ENCODE peak calls at places on chromosomes 4 and X, in eight cellular contexts. Z, L, T, P, W, E, O and G are unnamed samples.

GRCh38 chr4:23966720-23967119 is 76.9 kb upstream of the PPARGC1A start:
- DNase-seq in Z (peak; percentile 57), L (peak; percentile 68), T (no peak), P (no peak), W (no peak), E (no peak), O (no peak), G (no peak)

GRCh38 chrX:149531599-149531998 is 9.2 kb upstream of the EOLA1 start:
- DNase-seq in Z (no peak), L (no peak), T (no peak), P (no peak), W (no peak), E (no peak), O (no peak), G (no peak)

GRCh38 chrX:68829594-68830485 is 1.0 kb downstream of the EFNB1 start:
- DNase-seq in Z (peak; percentile 54), L (peak; percentile 60), T (no peak), P (peak; percentile 18), W (no peak), E (peak; percentile 29), O (no peak), G (no peak)

GRCh38 chr4:96646146-96646545 is 806.3 kb downstream of the PDHA2 start:
- DNase-seq in Z (no peak), L (no peak), T (no peak), P (no peak), W (no peak), E (no peak), O (no peak), G (no peak)

GRCh38 chrX:101617211-101618191 is at the start of gene ARMCX6:
- DNase-seq in Z (peak; percentile 76), L (peak; percentile 87), T (peak; percentile 40), P (peak; percentile 84), W (no peak), E (peak; percentile 74), O (peak; percentile 71), G (peak; percentile 88)

GRCh38 chr4:74157116-74157742 is 689 bp upstream of the MTHFD2L start:
- DNase-seq in Z (no peak), L (no peak), T (no peak), P (peak; percentile 19), W (no peak), E (no peak), O (no peak), G (no peak)

GRCh38 chr4:54187148-54187547 is 41.9 kb upstream of the PDGFRA start:
- DNase-seq in Z (peak; percentile 11), L (no peak), T (no peak), P (no peak), W (no peak), E (no peak), O (no peak), G (no peak)

GRCh38 chr4:80387390-80388283 is 52.1 kb downstream of the CFAP299 start:
- DNase-seq in Z (no peak), L (no peak), T (no peak), P (no peak), W (no peak), E (no peak), O (no peak), G (no peak)

GRCh38 chr4:56976283-56976877 is 1.0 kb downstream of the NOA1 start:
- DNase-seq in Z (peak; percentile 24), L (no peak), T (no peak), P (peak; percentile 19), W (no peak), E (no peak), O (no peak), G (no peak)

GRCh38 chrX:21996872-21997271 is 35.3 kb upstream of the PHEX start:
- DNase-seq in Z (no peak), L (no peak), T (no peak), P (no peak), W (no peak), E (no peak), O (no peak), G (no peak)

GRCh38 chr4:22192302-22192645 is 243.7 kb upstream of the KCNIP4 start:
- DNase-seq in Z (no peak), L (no peak), T (no peak), P (no peak), W (no peak), E (no peak), O (no peak), G (no peak)

GRCh38 chr4:148540622-148541326 is 98.6 kb upstream of the NR3C2 start:
- DNase-seq in Z (no peak), L (no peak), T (no peak), P (no peak), W (no peak), E (peak; percentile 19), O (no peak), G (no peak)

GRCh38 chrX:121109986-121110385 is 62.6 kb downstream of the GLUD2 start:
- DNase-seq in Z (no peak), L (no peak), T (no peak), P (no peak), W (no peak), E (no peak), O (no peak), G (no peak)

GRCh38 chrX:121103381-121103780 is 56.0 kb downstream of the GLUD2 start:
- DNase-seq in Z (no peak), L (no peak), T (no peak), P (no peak), W (no peak), E (no peak), O (no peak), G (no peak)

GRCh38 chrX:121110536-121110935 is 63.1 kb downstream of the GLUD2 start:
- DNase-seq in Z (no peak), L (no peak), T (no peak), P (no peak), W (no peak), E (no peak), O (no peak), G (no peak)

GRCh38 chrX:121102101-121102500 is 54.7 kb downstream of the GLUD2 start:
- DNase-seq in Z (no peak), L (no peak), T (no peak), P (no peak), W (no peak), E (no peak), O (no peak), G (no peak)

GRCh38 chrX:121106484-121107235 is 59.2 kb downstream of the GLUD2 start:
- DNase-seq in Z (no peak), L (no peak), T (no peak), P (no peak), W (no peak), E (no peak), O (no peak), G (no peak)
- H3K27ac ChIP-seq in Z (no peak overlapping the region), L (no peak overlapping the region), T (no peak overlapping the region), P (no peak overlapping the region), W (no peak overlapping the region), E (no peak overlapping the region), O (no peak overlapping the region), G (no peak overlapping the region)

DNA sequence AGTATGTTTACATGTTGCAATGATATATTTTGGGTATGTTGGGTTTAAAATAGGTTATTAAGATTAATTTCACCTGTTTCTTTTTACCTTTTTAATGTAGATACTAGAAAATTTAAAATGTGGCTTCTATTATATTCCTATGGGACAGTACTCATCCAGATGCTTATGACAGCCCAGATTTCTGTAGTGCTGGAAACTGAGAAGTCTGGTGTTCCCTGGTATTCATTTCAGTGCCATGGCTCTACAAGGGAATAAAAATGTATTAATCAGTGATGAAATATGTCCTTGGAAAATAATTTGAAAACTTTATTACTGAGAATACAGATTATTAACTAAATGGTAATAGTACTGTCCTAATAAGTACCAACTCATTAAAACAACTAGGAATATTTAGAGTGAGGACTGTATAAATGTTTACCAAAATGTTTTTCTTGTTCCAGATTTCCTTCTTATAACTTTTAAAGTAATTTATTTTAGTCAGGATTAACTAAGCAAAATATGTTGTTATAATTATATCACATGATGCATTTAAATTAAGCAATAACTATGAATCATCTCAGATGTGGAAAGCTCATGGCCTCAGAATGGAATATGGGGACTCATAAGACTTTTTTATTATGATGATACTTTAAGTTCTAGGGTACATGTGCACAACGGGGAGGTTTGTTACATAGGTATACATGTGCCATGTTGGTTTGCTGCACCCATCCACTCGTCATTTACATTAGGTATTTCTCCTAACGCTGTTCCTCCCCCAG is 25.3 kb downstream of the ARHGAP24 start:
- DNase-seq in Z (no peak), L (no peak), T (no peak), P (no peak), W (no peak), E (no peak), O (no peak), G (no peak)
- H3K4me1 ChIP-seq in Z (peaks cover 11% of the 10 kb centered on the region), L (no peaks in the 10 kb centered on the region), T (peaks cover 34% of the 10 kb centered on the region), P (peaks cover 8% of the 10 kb centered on the region), W (peaks cover 7% of the 10 kb centered on the region), E (peaks cover 40% of the 10 kb centered on the region), O (no peaks in the 10 kb centered on the region), G (no peaks in the 10 kb centered on the region)

DNA sequence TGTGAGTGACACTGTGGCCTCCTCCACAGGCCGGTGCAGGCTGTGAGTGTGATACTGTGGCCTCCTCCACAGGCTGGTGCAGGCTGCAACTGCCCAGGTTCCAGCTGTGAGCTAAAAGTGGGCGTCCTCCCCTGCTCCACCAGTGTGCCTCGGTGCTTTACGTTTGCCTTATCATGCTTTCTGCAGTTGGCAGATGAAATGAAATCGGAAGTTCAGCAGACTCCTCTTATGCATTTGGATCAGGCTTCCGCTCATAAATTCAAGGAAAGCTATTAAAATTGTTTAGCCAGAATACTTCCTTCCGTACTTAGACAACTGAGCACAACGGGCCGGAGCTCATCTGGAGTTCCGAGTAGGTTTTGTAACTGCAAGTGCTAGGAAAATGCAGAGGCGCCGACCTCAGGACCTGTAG is 12.0 kb downstream of the CYP4V2 start:
- DNase-seq in Z (no peak), L (no peak), T (no peak), P (peak; percentile 32), W (no peak), E (no peak), O (no peak), G (no peak)
- H3K27ac ChIP-seq in Z (no peak overlapping the region), L (no peak overlapping the region), T (peak overlapping the region; percentile 11), P (peak overlapping the region; percentile 62), W (peak overlapping the region; percentile 38), E (no peak overlapping the region), O (peak overlapping the region; percentile 77), G (no peak overlapping the region)

GRCh38 chrX:4185086-4185485 is 471.6 kb upstream of the PRKX start:
- DNase-seq in Z (no peak), L (no peak), T (no peak), P (no peak), W (no peak), E (no peak), O (no peak), G (no peak)

GRCh38 chrX:4179031-4179430 is 465.6 kb upstream of the PRKX start:
- DNase-seq in Z (no peak), L (no peak), T (no peak), P (no peak), W (no peak), E (no peak), O (no peak), G (no peak)

DNA sequence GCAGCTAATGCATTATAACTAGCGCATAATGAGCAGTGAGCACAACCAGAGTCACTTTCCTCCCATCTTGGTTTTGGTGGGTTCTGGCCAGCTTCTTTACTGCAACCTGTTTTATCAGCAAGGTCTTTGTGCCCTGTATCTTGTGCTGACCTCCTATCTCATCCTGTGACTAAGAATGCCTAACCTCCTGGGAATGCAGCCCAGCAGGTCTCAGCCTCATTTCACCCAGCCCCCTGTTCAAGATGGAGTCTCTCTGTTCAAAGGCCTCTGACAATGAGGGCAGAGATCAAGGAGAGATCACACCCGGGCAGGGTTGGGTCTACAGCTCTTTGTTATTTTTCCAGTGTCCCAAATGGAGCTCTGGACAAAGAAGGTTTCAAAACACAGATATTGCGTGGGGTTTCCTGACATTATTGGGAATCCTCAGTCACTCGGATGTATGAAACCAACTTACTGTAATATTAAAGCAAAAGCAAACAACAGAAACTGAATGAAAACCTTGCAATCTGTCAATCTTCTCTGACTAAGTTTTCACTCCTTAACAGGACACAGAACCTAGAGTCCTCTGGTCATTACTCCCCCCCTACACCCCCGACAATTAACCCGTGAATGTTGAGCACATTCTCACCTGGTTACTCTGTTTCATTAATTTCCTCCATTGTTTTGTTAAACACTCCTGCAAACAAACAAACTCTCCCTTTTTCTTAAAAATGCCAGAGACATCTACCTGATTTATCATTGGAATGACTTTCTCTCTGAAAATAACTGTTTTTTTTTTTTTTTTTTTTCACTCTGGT is 468.8 kb upstream of the PRKX start:
- DNase-seq in Z (no peak), L (peak; percentile 80), T (no peak), P (no peak), W (no peak), E (no peak), O (no peak), G (no peak)
- H3K4me1 ChIP-seq in Z (no peaks in the 10 kb centered on the region), L (no peaks in the 10 kb centered on the region), T (no peaks in the 10 kb centered on the region), P (no peaks in the 10 kb centered on the region), W (no peaks in the 10 kb centered on the region), E (no peaks in the 10 kb centered on the region), O (no peaks in the 10 kb centered on the region), G (no peaks in the 10 kb centered on the region)